ENCODE peak calls at places on chromosomes 2 and 18, in nine cellular contexts. N, T, X, Q, I, J, A, G and Y are unnamed samples.

GRCh38 chr18:37636831-37637230 is 71.2 kb upstream of the CELF4 start:
- DNase-seq in G (no peak), T (no peak), J (no peak), I (no peak), Q (no peak), X (no peak), A (no peak), N (no peak), Y (no peak)

GRCh38 chr2:138209009-138209408 is 244.7 kb downstream of the HNMT start:
- DNase-seq in I (no peak), X (no peak), G (no peak), A (no peak), T (no peak), J (no peak), N (no peak), Q (no peak), Y (no peak)

GRCh38 chr18:36409779-36410178 is 112.3 kb downstream of the FHOD3 start:
- DNase-seq in J (no peak), Q (no peak), X (no peak), A (peak), G (no peak), I (no peak), T (no peak), N (no peak), Y (no peak)

GRCh38 chr2:97706112-97706511 is 7.3 kb upstream of the ZAP70 start:
- DNase-seq in N (no peak), Q (no peak), T (no peak), J (no peak), I (no peak), X (no peak), A (peak), G (no peak), Y (no peak)

GRCh38 chr2:200172944-200173481 is 133.5 kb upstream of the SPATS2L start:
- DNase-seq in X (no peak), I (no peak), N (no peak), T (no peak), Q (no peak), A (no peak), J (no peak), G (peak), Y (no peak)

GRCh38 chr18:33034212-33034611 is 261.4 kb upstream of the KLHL14 start:
- DNase-seq in A (no peak), J (no peak), Q (no peak), G (no peak), N (no peak), I (no peak), X (no peak), T (no peak), Y (no peak)

GRCh38 chr2:100823665-100824438 is 3.9 kb downstream of the NPAS2 start:
- DNase-seq in A (no peak), T (no peak), I (no peak), J (no peak), Q (no peak), X (no peak), N (no peak), G (no peak), Y (no peak)

GRCh38 chr2:219737270-219737691 is 109.9 kb downstream of the SLC4A3 start:
- DNase-seq in X (peak), T (no peak), N (no peak), G (peak), I (no peak), A (no peak), J (peak), Q (peak), Y (no peak)

GRCh38 chr2:151271824-151272223 is 10.2 kb upstream of the RBM43 start:
- DNase-seq in Q (no peak), G (no peak), J (no peak), N (no peak), A (no peak), T (no peak), X (no peak), I (no peak), Y (no peak)

GRCh38 chr18:58080516-58080915 is 36.5 kb downstream of the NEDD4L start:
- DNase-seq in T (no peak), G (no peak), J (no peak), A (peak), Q (no peak), X (no peak), I (no peak), N (no peak), Y (no peak)

GRCh38 chr2:25312958-25313710 is 28.6 kb downstream of the DNMT3A start:
- DNase-seq in T (no peak), N (no peak), I (no peak), J (no peak), G (no peak), Q (no peak), X (no peak), A (no peak), Y (no peak)

GRCh38 chr18:46387426-46388131 is 269.4 kb downstream of the LOXHD1 start:
- DNase-seq in X (no peak), G (no peak), A (no peak), Q (no peak), N (no peak), J (peak), I (no peak), T (no peak), Y (peak)

GRCh38 chr2:99398303-99398702 is 61.1 kb downstream of the EIF5B start:
- DNase-seq in A (no peak), Q (no peak), N (no peak), G (no peak), X (no peak), T (no peak), I (no peak), J (no peak), Y (no peak)

GRCh38 chr2:17869128-17869527 is 9.3 kb upstream of the KCNS3 start:
- DNase-seq in T (no peak), Q (no peak), N (no peak), A (no peak), J (no peak), X (no peak), G (peak), I (no peak), Y (no peak)

GRCh38 chr18:10726198-10727068 is 200.6 kb downstream of the NAPG start:
- DNase-seq in N (peak), J (no peak), G (no peak), X (no peak), A (no peak), T (no peak), I (no peak), Q (no peak), Y (peak)

GRCh38 chr2:200750323-200750910 is 61.3 kb upstream of the BZW1 start:
- DNase-seq in N (no peak), G (no peak), X (no peak), J (no peak), T (no peak), I (no peak), Q (no peak), A (no peak), Y (no peak)

GRCh38 chr2:233857511-233858118 is 3.3 kb upstream of the HJURP start:
- DNase-seq in T (no peak), X (peak), I (no peak), Q (no peak), N (peak), J (no peak), G (no peak), A (no peak), Y (no peak)

GRCh38 chr2:99863236-99863913 is 279.0 kb downstream of the AFF3 start:
- DNase-seq in Q (no peak), N (no peak), A (no peak), T (no peak), I (no peak), G (peak), X (no peak), J (no peak), Y (no peak)

GRCh38 chr2:2024751-2025481 is 280.6 kb upstream of the PXDN start:
- DNase-seq in G (no peak), N (no peak), T (no peak), I (no peak), J (no peak), A (no peak), Q (no peak), X (no peak), Y (no peak)

GRCh38 chr2:177545981-177546600 is 153.5 kb downstream of the AGPS start:
- DNase-seq in G (no peak), I (no peak), X (no peak), J (no peak), A (no peak), T (no peak), Q (no peak), N (no peak), Y (no peak)

GRCh38 chr2:227653419-227653818 is 13.2 kb upstream of the SCYGR5 start:
- DNase-seq in G (peak), X (no peak), A (no peak), I (no peak), N (no peak), T (no peak), Q (no peak), J (no peak), Y (no peak)

GRCh38 chr2:8679827-8680731 is 1.8 kb upstream of the ID2 start:
- DNase-seq in Q (peak), N (peak), T (no peak), J (no peak), A (peak), X (peak), I (peak), G (peak), Y (peak)

GRCh38 chr2:135839713-135840112 is 2.7 kb upstream of the LCT start:
- DNase-seq in Q (no peak), I (no peak), J (no peak), G (peak), T (peak), A (no peak), X (no peak), N (no peak), Y (no peak)

GRCh38 chr2:236179653-236180500 is 11.7 kb upstream of the GBX2 start:
- DNase-seq in G (peak), A (peak), X (peak), Q (no peak), N (no peak), J (no peak), T (no peak), I (peak), Y (no peak)

GRCh38 chr2:218880749-218881594 is at the start of gene WNT10A:
- DNase-seq in J (no peak), I (no peak), A (no peak), X (no peak), T (no peak), G (no peak), Q (no peak), N (no peak), Y (no peak)

GRCh38 chr2:29130295-29130694 is 15.1 kb downstream of the CLIP4 start:
- DNase-seq in X (peak), J (no peak), I (no peak), G (peak), T (no peak), A (no peak), Q (no peak), N (peak), Y (peak)

GRCh38 chr18:50866765-50867164 is 12.2 kb upstream of the ME2 start:
- DNase-seq in G (no peak), Q (no peak), X (no peak), I (no peak), A (no peak), T (no peak), J (no peak), N (no peak), Y (no peak)

GRCh38 chr18:58578321-58578720 is 50.6 kb downstream of the ALPK2 start:
- DNase-seq in J (no peak), X (no peak), N (no peak), Q (no peak), A (no peak), I (no peak), G (peak), T (no peak), Y (no peak)

GRCh38 chr18:8944871-8945245 is 157.6 kb upstream of the NDUFV2 start:
- DNase-seq in Q (no peak), X (no peak), J (no peak), G (no peak), I (no peak), A (no peak), N (no peak), T (no peak), Y (no peak)

GRCh38 chr2:207311316-207312005 is 145.7 kb upstream of the KLF7 start:
- DNase-seq in A (peak), Q (no peak), X (peak), J (no peak), G (peak), T (peak), I (peak), N (no peak), Y (no peak)

GRCh38 chr2:240713071-240713927 is 21.6 kb downstream of the AQP12A start:
- DNase-seq in G (no peak), T (no peak), I (no peak), J (no peak), Q (no peak), X (no peak), A (no peak), N (no peak), Y (no peak)

GRCh38 chr2:15445891-15446562 is 115.1 kb downstream of the NBAS start:
- DNase-seq in Q (no peak), G (no peak), I (no peak), N (no peak), T (no peak), J (no peak), A (no peak), X (no peak), Y (no peak)

GRCh38 chr18:28176933-28177827 is at the start of gene CDH2:
- DNase-seq in N (peak), X (peak), T (peak), Q (peak), A (no peak), I (peak), G (peak), J (no peak), Y (peak)

GRCh38 chr2:120442923-120443571 is 97.1 kb downstream of the INHBB start:
- DNase-seq in I (peak), Q (no peak), T (no peak), J (peak), X (no peak), N (peak), G (no peak), A (peak), Y (peak)
- TF ChIP-seq POLR2A in I (no peak), Q (no peak), T (peak), J (peak), X (no peak), N (peak), G (no peak), A (no peak), Y (no peak)

GRCh38 chr2:65298089-65298488 is 70.5 kb downstream of the ACTR2 start:
- DNase-seq in T (no peak), X (no peak), N (no peak), A (no peak), I (no peak), Q (no peak), J (no peak), G (no peak), Y (no peak)

GRCh38 chr2:65297544-65297943 is 69.9 kb downstream of the ACTR2 start:
- DNase-seq in N (no peak), A (no peak), J (no peak), Q (no peak), T (no peak), G (no peak), I (no peak), X (no peak), Y (no peak)

GRCh38 chr2:65300134-65300771 is 72.6 kb downstream of the ACTR2 start:
- DNase-seq in Q (peak), I (peak), N (peak), A (peak), T (peak), G (peak), J (peak), X (no peak), Y (peak)

GRCh38 chr2:65299246-65299645 is 71.6 kb downstream of the ACTR2 start:
- DNase-seq in Q (no peak), X (no peak), A (no peak), T (no peak), I (no peak), J (no peak), G (peak), N (no peak), Y (no peak)

GRCh38 chr2:65300772-65301711 is 73.4 kb downstream of the ACTR2 start:
- DNase-seq in N (no peak), I (no peak), A (no peak), J (no peak), T (peak), G (peak), X (peak), Q (no peak), Y (peak)
- TF ChIP-seq CTCF in N (no peak), I (no peak), A (no peak), J (no peak), T (no peak), G (no peak), X (no peak), Q (no peak), Y (no peak)

DNA sequence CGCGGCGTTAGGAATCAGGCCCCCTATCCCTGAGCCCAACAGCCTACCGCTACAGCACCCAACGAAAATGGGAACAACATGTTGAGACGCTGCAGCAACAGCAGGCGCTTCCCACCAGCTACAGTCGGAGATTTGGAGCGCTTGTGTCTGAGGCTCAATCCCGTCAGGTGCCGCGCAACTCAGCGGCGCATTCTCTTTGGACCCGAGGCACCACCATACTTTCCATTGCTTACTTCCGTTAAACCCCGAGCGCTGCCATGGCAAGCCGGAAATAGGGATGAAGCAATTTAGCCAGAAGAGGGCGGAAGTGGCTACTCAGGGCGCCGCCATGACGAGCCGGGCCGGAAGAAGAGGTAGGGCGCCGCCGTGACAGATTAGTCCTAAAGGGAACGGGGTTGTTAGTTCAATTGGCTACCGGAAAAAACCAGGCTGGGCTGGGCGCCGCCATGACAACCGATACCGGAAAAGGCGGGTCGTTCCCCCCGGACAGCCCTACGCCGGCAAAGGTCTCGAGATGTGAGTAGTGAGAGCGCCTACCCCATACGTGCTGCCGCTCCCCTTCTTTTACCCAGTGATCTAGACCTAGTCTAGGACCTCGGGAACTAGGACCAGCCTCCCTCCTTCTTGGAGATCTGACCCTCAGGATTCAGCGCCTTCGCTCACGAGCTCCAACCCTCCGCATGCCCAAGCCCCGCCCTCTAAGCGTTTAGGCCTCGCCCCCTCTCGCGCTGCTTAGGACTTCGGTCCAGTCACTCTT is at the start of gene CHCHD5:
- DNase-seq in N (peak), A (peak), X (peak), T (peak), J (peak), G (peak), I (peak), Q (peak), Y (peak)
- TF ChIP-seq POLR2A in N (peak), A (no peak), X (peak), T (peak), J (no peak), G (peak), I (peak), Q (peak), Y (no peak)

GRCh38 chr2:120892967-120893667 is 157.4 kb downstream of the GLI2 start:
- DNase-seq in G (peak), I (no peak), X (no peak), J (no peak), T (no peak), N (no peak), A (no peak), Q (no peak), Y (no peak)

GRCh38 chr2:120896904-120897303 is 161.2 kb downstream of the GLI2 start:
- DNase-seq in J (no peak), I (peak), T (no peak), G (no peak), A (no peak), N (no peak), Q (no peak), X (no peak), Y (no peak)

GRCh38 chr2:120896126-120896525 is 160.5 kb downstream of the GLI2 start:
- DNase-seq in X (no peak), N (no peak), G (no peak), Q (no peak), T (no peak), I (peak), A (no peak), J (no peak), Y (no peak)

GRCh38 chr2:120893874-120894584 is 158.4 kb downstream of the GLI2 start:
- DNase-seq in X (no peak), A (no peak), T (no peak), I (no peak), Q (no peak), J (no peak), G (no peak), N (no peak), Y (no peak)

GRCh38 chr2:120894936-120895335 is 159.3 kb downstream of the GLI2 start:
- DNase-seq in G (no peak), I (no peak), J (no peak), X (no peak), N (no peak), Q (no peak), A (no peak), T (no peak), Y (no peak)
- TF ChIP-seq CTCF in G (no peak), I (no peak), J (no peak), X (no peak), N (no peak), Q (no peak), A (no peak), T (no peak), Y (no peak)